ENCODE peak calls at places on chromosome 1, in six cellular contexts. C is GM13976; F is CD4-positive, alpha-beta T cell; A is cardiac muscle cell; V is stomach; S is heart left ventricle. G is an unnamed sample.

GRCh38 chr1:212225416-212225815 is 59.8 kb upstream of the PPP2R5A start:
- DNase-seq in C (no peak), A (no peak), V (no peak), S (no peak), F (no peak), G (no peak)

GRCh38 chr1:52002038-52002917 is 11.8 kb upstream of the RAB3B start:
- DNase-seq in C (peak; percentile 87), F (peak; percentile 19), S (no peak), V (no peak), A (peak; percentile 93), G (no peak)

GRCh38 chr1:76109404-76109803 is 34.9 kb downstream of the ST6GALNAC3 start:
- DNase-seq in S (no peak), F (no peak), C (no peak), V (no peak), A (no peak), G (no peak)

GRCh38 chr1:119006406-119007279 is 18.5 kb upstream of the TBX15 start:
- DNase-seq in F (no peak), A (no peak), S (no peak), V (no peak), C (no peak), G (no peak)

GRCh38 chr1:233391338-233391737 is 63.8 kb downstream of the MAP3K21 start:
- DNase-seq in F (no peak), A (no peak), C (no peak), S (no peak), V (no peak), G (no peak)

GRCh38 chr1:166814611-166815010 is 24.7 kb upstream of the POGK start:
- DNase-seq in V (peak; percentile 43), C (no peak), F (no peak), A (peak; percentile 42), S (no peak), G (no peak)

GRCh38 chr1:175376194-175376593 is 183.6 kb upstream of the KIAA0040 start:
- DNase-seq in S (no peak), V (no peak), F (no peak), A (no peak), C (peak; percentile 38), G (no peak)

GRCh38 chr1:43493661-43494450 is 36.8 kb upstream of the PTPRF start:
- DNase-seq in A (peak; percentile 17), S (no peak), V (no peak), F (no peak), C (no peak), G (no peak)

GRCh38 chr1:179016694-179017382 is 8.9 kb upstream of the FAM20B start:
- DNase-seq in S (peak; percentile 87), C (no peak), A (no peak), V (peak; percentile 94), F (no peak), G (peak; percentile 79)

GRCh38 chr1:4935807-4936206 is 281.4 kb downstream of the AJAP1 start:
- DNase-seq in A (no peak), S (no peak), C (no peak), V (no peak), F (no peak), G (no peak)

GRCh38 chr1:16986113-16986512 is 5.7 kb upstream of the MFAP2 start:
- DNase-seq in F (no peak), V (no peak), C (no peak), S (no peak), A (no peak), G (no peak)

GRCh38 chr1:47181955-47182680 is 7.7 kb downstream of the PDZK1IP1 start:
- DNase-seq in F (no peak), A (no peak), C (no peak), V (peak; percentile 65), S (no peak), G (no peak)

GRCh38 chr1:228139406-228139930 is 611 bp upstream of the GUK1 start:
- DNase-seq in V (no peak), F (no peak), C (no peak), A (no peak), S (no peak), G (no peak)

GRCh38 chr1:228141871-228142615 is 2.0 kb downstream of the GUK1 start:
- DNase-seq in S (no peak), V (peak; percentile 22), C (peak; percentile 22), A (no peak), F (no peak), G (no peak)

GRCh38 chr1:228140724-228141081 is 624 bp downstream of the GUK1 start:
- DNase-seq in C (no peak), A (no peak), F (no peak), V (no peak), S (no peak), G (no peak)

GRCh38 chr1:228141082-228141870 is 1.2 kb downstream of the GUK1 start:
- DNase-seq in F (no peak), V (peak; percentile 78), S (peak; percentile 79), C (peak; percentile 60), A (no peak), G (peak; percentile 47)

GRCh38 chr1:228139931-228140723 is at the start of gene GUK1:
- DNase-seq in C (peak; percentile 99), S (peak; percentile 100), V (peak; percentile 100), F (peak; percentile 100), A (peak; percentile 100), G (peak; percentile 100)
- TF ChIP-seq CTCF in C (peak; percentile 25), S (no peak), V (peak; percentile 11), F (no peak), A (no peak), G (no peak)

DNA sequence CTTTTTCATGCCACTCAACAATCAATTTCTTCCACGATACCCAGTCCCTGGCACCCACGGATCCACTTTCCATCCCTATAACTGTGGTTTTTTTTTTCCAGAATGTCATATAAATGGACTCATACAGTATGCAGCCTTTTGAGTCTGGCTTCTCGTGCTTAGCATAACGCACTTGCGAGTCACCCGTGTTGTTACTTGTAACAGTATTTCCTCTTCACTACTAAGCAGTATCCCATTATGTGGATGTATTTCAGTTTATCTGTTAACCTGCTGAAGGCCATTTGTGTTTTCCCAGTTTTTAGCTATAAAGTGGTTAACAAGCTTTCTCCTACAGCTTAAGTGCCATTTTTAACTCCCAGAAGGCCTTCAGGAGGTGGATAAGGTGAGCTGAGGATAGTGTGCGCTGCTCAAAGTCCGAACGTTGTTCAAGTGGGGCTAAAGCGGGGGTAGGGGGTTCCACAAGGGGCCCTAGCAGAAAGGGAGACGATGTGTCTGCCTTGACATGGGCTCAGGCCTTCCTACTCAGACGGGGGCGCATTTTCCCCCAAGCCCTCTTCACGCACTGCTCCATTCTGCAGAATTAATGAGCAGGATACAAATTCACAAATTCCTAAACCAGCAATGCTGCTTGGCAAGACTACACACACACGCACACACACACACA is 770 bp downstream of the ADAR start:
- DNase-seq in S (no peak), V (no peak), A (no peak), C (no peak), F (no peak), G (no peak)
- TF ChIP-seq CTCF in S (no peak), V (no peak), A (peak; percentile 3), C (no peak), F (no peak), G (no peak)

GRCh38 chr1:161121838-161122237 is 3.9 kb downstream of the NIT1 start:
- DNase-seq in V (no peak), C (peak; percentile 38), S (no peak), F (no peak), A (no peak), G (no peak)

GRCh38 chr1:161121042-161121441 is 3.1 kb downstream of the NIT1 start:
- DNase-seq in A (no peak), V (no peak), S (no peak), F (no peak), C (no peak), G (no peak)

GRCh38 chr1:161119017-161119378 is 1.1 kb downstream of the NIT1 start:
- DNase-seq in F (no peak), A (no peak), C (no peak), S (peak; percentile 66), V (peak; percentile 43), G (no peak)

GRCh38 chr1:161117681-161118581 is at the start of the genes NIT1 and PFDN2:
- DNase-seq in V (peak; percentile 86), A (peak; percentile 93), C (peak; percentile 94), S (peak; percentile 92), F (peak; percentile 73), G (peak; percentile 76)

DNA sequence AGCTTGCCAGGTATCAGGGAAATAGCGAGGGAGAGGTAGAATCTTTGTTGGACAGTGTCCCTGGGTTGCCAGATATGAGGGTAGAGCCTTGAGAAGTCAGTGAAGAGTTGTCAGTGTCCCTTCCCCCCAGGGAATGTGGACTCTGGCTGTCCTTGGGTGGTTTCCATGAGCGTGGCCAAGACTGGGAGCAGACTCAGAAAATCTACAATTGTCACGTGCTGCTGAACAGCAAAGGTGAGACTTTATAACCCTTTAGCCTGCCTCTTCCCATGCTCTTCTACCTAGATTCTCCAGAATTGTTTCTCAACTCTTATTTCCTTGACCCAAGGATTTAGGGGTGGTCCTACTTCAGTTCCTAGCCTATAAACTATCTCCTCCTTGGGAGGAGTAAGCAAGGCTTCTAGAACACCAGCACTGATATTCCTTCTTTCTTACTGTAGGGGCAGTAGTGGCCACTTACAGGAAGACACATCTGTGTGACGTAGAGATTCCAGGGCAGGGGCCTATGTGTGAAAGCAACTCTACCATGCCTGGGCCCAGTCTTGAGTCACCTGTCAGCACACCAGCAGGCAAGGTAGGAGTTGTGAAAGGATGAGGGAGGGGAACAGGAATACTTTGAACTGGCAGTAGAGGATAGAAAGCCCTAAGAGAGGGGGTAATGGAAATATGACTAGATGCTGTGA is 1.6 kb downstream of the NIT1 start:
- DNase-seq in V (no peak), F (peak; percentile 72), S (no peak), A (peak; percentile 43), C (peak; percentile 75), G (peak; percentile 74)
- TF ChIP-seq CTCF in V (no peak), F (peak; percentile 36), S (peak; percentile 19), A (peak; percentile 56), C (no peak), G (peak; percentile 76)

GRCh38 chr1:35769759-35770446 is at the start of gene CLSPN:
- DNase-seq in F (peak; percentile 87), S (peak; percentile 96), V (peak; percentile 95), C (peak; percentile 99), A (peak; percentile 98), G (peak; percentile 84)

GRCh38 chr1:35773711-35774110 is 3.9 kb upstream of the CLSPN start:
- DNase-seq in S (no peak), V (no peak), C (no peak), F (no peak), A (no peak), G (no peak)

GRCh38 chr1:35768350-35769187 is 1.2 kb downstream of the CLSPN start:
- DNase-seq in V (no peak), A (no peak), S (no peak), C (peak; percentile 36), F (no peak), G (no peak)

GRCh38 chr1:35764283-35764682 is 5.5 kb downstream of the CLSPN start:
- DNase-seq in S (no peak), V (no peak), A (no peak), C (no peak), F (no peak), G (no peak)

GRCh38 chr1:35769188-35769758 is 505 bp downstream of the CLSPN start:
- DNase-seq in V (peak; percentile 85), C (peak; percentile 96), F (peak; percentile 69), S (peak; percentile 93), A (peak; percentile 96), G (peak; percentile 74)
- TF ChIP-seq CTCF in V (no peak), C (peak; percentile 16), F (no peak), S (no peak), A (peak; percentile 23), G (no peak)